ENCODE peak calls at places on chromosomes 16 and 17, in ten cellular contexts. One of them, this sample, is unnamed.

GRCh38 chr17:69773081-69773480 is 301.9 kb upstream of the KCNJ16 start:
- DNase-seq in iris pigment epithelial cell: peak; percentile 57
- DNase-seq in activated effector memory CD4-positive, alpha-beta T cell treated with anti-CD3 and anti-CD28 coated beads, Interleukin-2, amount 50 U/mL, for 16 hours: no peak
- DNase-seq in T-cell: no peak
- DNase-seq in NCI-H446: peak; percentile 2
- DNase-seq in AG04449: no peak
- DNase-seq in epithelial cell of esophagus: no peak
- DNase-seq in mucosa of gallbladder: no peak
- DNase-seq in HFF-Myc: no peak
- DNase-seq in HTR-8/SVneo: no peak
- DNase-seq in this sample: no peak

GRCh38 chr17:82200743-82201497 is 11.7 kb downstream of the CCDC57 start:
- DNase-seq in iris pigment epithelial cell: no peak
- DNase-seq in epithelial cell of esophagus: no peak
- DNase-seq in NCI-H446: no peak
- DNase-seq in HTR-8/SVneo: no peak
- DNase-seq in mucosa of gallbladder: no peak
- DNase-seq in activated effector memory CD4-positive, alpha-beta T cell treated with anti-CD3 and anti-CD28 coated beads, Interleukin-2, amount 50 U/mL, for 16 hours: peak; percentile 85
- DNase-seq in T-cell: peak; percentile 36
- DNase-seq in HFF-Myc: no peak
- DNase-seq in AG04449: no peak
- DNase-seq in this sample: no peak

GRCh38 chr17:80631142-80632045 is 86.8 kb downstream of the RPTOR start:
- DNase-seq in epithelial cell of esophagus: no peak
- DNase-seq in NCI-H446: no peak
- DNase-seq in HTR-8/SVneo: no peak
- DNase-seq in activated effector memory CD4-positive, alpha-beta T cell treated with anti-CD3 and anti-CD28 coated beads, Interleukin-2, amount 50 U/mL, for 16 hours: no peak
- DNase-seq in HFF-Myc: no peak
- DNase-seq in iris pigment epithelial cell: no peak
- DNase-seq in AG04449: no peak
- DNase-seq in mucosa of gallbladder: no peak
- DNase-seq in T-cell: no peak
- DNase-seq in this sample: no peak

GRCh38 chr16:27703545-27703944 is 153.6 kb downstream of the KATNIP start:
- DNase-seq in AG04449: no peak
- DNase-seq in HFF-Myc: no peak
- DNase-seq in HTR-8/SVneo: no peak
- DNase-seq in T-cell: no peak
- DNase-seq in iris pigment epithelial cell: peak; percentile 55
- DNase-seq in epithelial cell of esophagus: no peak
- DNase-seq in activated effector memory CD4-positive, alpha-beta T cell treated with anti-CD3 and anti-CD28 coated beads, Interleukin-2, amount 50 U/mL, for 16 hours: peak; percentile 38
- DNase-seq in NCI-H446: no peak
- DNase-seq in mucosa of gallbladder: no peak
- DNase-seq in this sample: no peak

GRCh38 chr17:32519769-32520701 is 33.2 kb downstream of the CDK5R1 start:
- DNase-seq in AG04449: no peak
- DNase-seq in NCI-H446: no peak
- DNase-seq in HFF-Myc: no peak
- DNase-seq in activated effector memory CD4-positive, alpha-beta T cell treated with anti-CD3 and anti-CD28 coated beads, Interleukin-2, amount 50 U/mL, for 16 hours: peak; percentile 74
- DNase-seq in HTR-8/SVneo: no peak
- DNase-seq in T-cell: no peak
- DNase-seq in epithelial cell of esophagus: peak; percentile 63
- DNase-seq in mucosa of gallbladder: peak; percentile 62
- DNase-seq in iris pigment epithelial cell: peak; percentile 55
- DNase-seq in this sample: no peak

GRCh38 chr16:67228034-67228785 is 1.3 kb downstream of the TMEM208 start:
- DNase-seq in epithelial cell of esophagus: no peak
- DNase-seq in iris pigment epithelial cell: no peak
- DNase-seq in mucosa of gallbladder: no peak
- DNase-seq in HTR-8/SVneo: no peak
- DNase-seq in activated effector memory CD4-positive, alpha-beta T cell treated with anti-CD3 and anti-CD28 coated beads, Interleukin-2, amount 50 U/mL, for 16 hours: no peak
- DNase-seq in T-cell: no peak
- DNase-seq in NCI-H446: no peak
- DNase-seq in AG04449: no peak
- DNase-seq in HFF-Myc: no peak
- DNase-seq in this sample: no peak

GRCh38 chr16:75965504-75966374 is 239.4 kb upstream of the CPHXL start:
- DNase-seq in iris pigment epithelial cell: no peak
- DNase-seq in epithelial cell of esophagus: peak; percentile 76
- DNase-seq in NCI-H446: no peak
- DNase-seq in HTR-8/SVneo: no peak
- DNase-seq in T-cell: no peak
- DNase-seq in HFF-Myc: no peak
- DNase-seq in mucosa of gallbladder: no peak
- DNase-seq in activated effector memory CD4-positive, alpha-beta T cell treated with anti-CD3 and anti-CD28 coated beads, Interleukin-2, amount 50 U/mL, for 16 hours: no peak
- DNase-seq in AG04449: no peak
- DNase-seq in this sample: no peak

GRCh38 chr16:82078125-82078524 is 43.1 kb downstream of the HSD17B2 start:
- DNase-seq in epithelial cell of esophagus: no peak
- DNase-seq in NCI-H446: no peak
- DNase-seq in iris pigment epithelial cell: no peak
- DNase-seq in mucosa of gallbladder: no peak
- DNase-seq in AG04449: no peak
- DNase-seq in activated effector memory CD4-positive, alpha-beta T cell treated with anti-CD3 and anti-CD28 coated beads, Interleukin-2, amount 50 U/mL, for 16 hours: no peak
- DNase-seq in T-cell: no peak
- DNase-seq in HFF-Myc: no peak
- DNase-seq in HTR-8/SVneo: no peak
- DNase-seq in this sample: no peak

GRCh38 chr17:4738136-4739121 is 1.2 kb upstream of the ZMYND15 start:
- DNase-seq in activated effector memory CD4-positive, alpha-beta T cell treated with anti-CD3 and anti-CD28 coated beads, Interleukin-2, amount 50 U/mL, for 16 hours: no peak
- DNase-seq in NCI-H446: no peak
- DNase-seq in iris pigment epithelial cell: no peak
- DNase-seq in epithelial cell of esophagus: peak; percentile 90
- DNase-seq in HTR-8/SVneo: no peak
- DNase-seq in mucosa of gallbladder: peak; percentile 45
- DNase-seq in AG04449: no peak
- DNase-seq in HFF-Myc: no peak
- DNase-seq in T-cell: no peak
- DNase-seq in this sample: no peak

GRCh38 chr16:24337013-24337412 is 80.9 kb downstream of the CACNG3 start:
- DNase-seq in mucosa of gallbladder: no peak
- DNase-seq in HTR-8/SVneo: no peak
- DNase-seq in NCI-H446: no peak
- DNase-seq in AG04449: no peak
- DNase-seq in iris pigment epithelial cell: no peak
- DNase-seq in HFF-Myc: no peak
- DNase-seq in activated effector memory CD4-positive, alpha-beta T cell treated with anti-CD3 and anti-CD28 coated beads, Interleukin-2, amount 50 U/mL, for 16 hours: no peak
- DNase-seq in epithelial cell of esophagus: no peak
- DNase-seq in T-cell: no peak
- DNase-seq in this sample: no peak

GRCh38 chr17:58335061-58335731 is 6.6 kb upstream of the TSPOAP1 start:
- DNase-seq in epithelial cell of esophagus: no peak
- DNase-seq in AG04449: no peak
- DNase-seq in HTR-8/SVneo: no peak
- DNase-seq in T-cell: peak; percentile 26
- DNase-seq in NCI-H446: no peak
- DNase-seq in mucosa of gallbladder: no peak
- DNase-seq in activated effector memory CD4-positive, alpha-beta T cell treated with anti-CD3 and anti-CD28 coated beads, Interleukin-2, amount 50 U/mL, for 16 hours: peak; percentile 76
- DNase-seq in HFF-Myc: no peak
- DNase-seq in iris pigment epithelial cell: no peak
- DNase-seq in this sample: no peak

GRCh38 chr17:63568563-63568962 is 18.3 kb downstream of the DCAF7 start:
- DNase-seq in iris pigment epithelial cell: no peak
- DNase-seq in HFF-Myc: no peak
- DNase-seq in NCI-H446: no peak
- DNase-seq in HTR-8/SVneo: no peak
- DNase-seq in T-cell: no peak
- DNase-seq in mucosa of gallbladder: no peak
- DNase-seq in activated effector memory CD4-positive, alpha-beta T cell treated with anti-CD3 and anti-CD28 coated beads, Interleukin-2, amount 50 U/mL, for 16 hours: no peak
- DNase-seq in epithelial cell of esophagus: no peak
- DNase-seq in AG04449: no peak
- DNase-seq in this sample: no peak

GRCh38 chr16:30459456-30459855 is 13.1 kb upstream of the ITGAL start:
- DNase-seq in T-cell: no peak
- DNase-seq in activated effector memory CD4-positive, alpha-beta T cell treated with anti-CD3 and anti-CD28 coated beads, Interleukin-2, amount 50 U/mL, for 16 hours: no peak
- DNase-seq in NCI-H446: no peak
- DNase-seq in mucosa of gallbladder: no peak
- DNase-seq in iris pigment epithelial cell: no peak
- DNase-seq in HFF-Myc: no peak
- DNase-seq in AG04449: no peak
- DNase-seq in HTR-8/SVneo: no peak
- DNase-seq in epithelial cell of esophagus: no peak
- DNase-seq in this sample: no peak

GRCh38 chr16:27217256-27217655 is 13.9 kb downstream of the KDM8 start:
- DNase-seq in T-cell: no peak
- DNase-seq in HTR-8/SVneo: no peak
- DNase-seq in AG04449: no peak
- DNase-seq in activated effector memory CD4-positive, alpha-beta T cell treated with anti-CD3 and anti-CD28 coated beads, Interleukin-2, amount 50 U/mL, for 16 hours: no peak
- DNase-seq in HFF-Myc: no peak
- DNase-seq in NCI-H446: no peak
- DNase-seq in iris pigment epithelial cell: peak; percentile 88
- DNase-seq in mucosa of gallbladder: no peak
- DNase-seq in epithelial cell of esophagus: no peak
- DNase-seq in this sample: no peak

GRCh38 chr16:29809850-29810698 is 1.9 kb upstream of the PRRT2 start:
- DNase-seq in mucosa of gallbladder: no peak
- DNase-seq in epithelial cell of esophagus: no peak
- DNase-seq in iris pigment epithelial cell: no peak
- DNase-seq in NCI-H446: no peak
- DNase-seq in activated effector memory CD4-positive, alpha-beta T cell treated with anti-CD3 and anti-CD28 coated beads, Interleukin-2, amount 50 U/mL, for 16 hours: peak; percentile 79
- DNase-seq in AG04449: no peak
- DNase-seq in T-cell: no peak
- DNase-seq in HFF-Myc: no peak
- DNase-seq in HTR-8/SVneo: no peak
- DNase-seq in this sample: no peak

GRCh38 chr16:89350701-89351380 is 133.3 kb downstream of the ZNF778 start:
- DNase-seq in HTR-8/SVneo: no peak
- DNase-seq in mucosa of gallbladder: no peak
- DNase-seq in T-cell: no peak
- DNase-seq in HFF-Myc: no peak
- DNase-seq in AG04449: no peak
- DNase-seq in activated effector memory CD4-positive, alpha-beta T cell treated with anti-CD3 and anti-CD28 coated beads, Interleukin-2, amount 50 U/mL, for 16 hours: peak; percentile 76
- DNase-seq in iris pigment epithelial cell: peak; percentile 33
- DNase-seq in NCI-H446: no peak
- DNase-seq in epithelial cell of esophagus: peak; percentile 64
- DNase-seq in this sample: no peak

GRCh38 chr16:1345651-1346421 is 5.8 kb downstream of the TSR3 start:
- DNase-seq in NCI-H446: no peak
- DNase-seq in activated effector memory CD4-positive, alpha-beta T cell treated with anti-CD3 and anti-CD28 coated beads, Interleukin-2, amount 50 U/mL, for 16 hours: no peak
- DNase-seq in AG04449: no peak
- DNase-seq in T-cell: no peak
- DNase-seq in mucosa of gallbladder: no peak
- DNase-seq in HTR-8/SVneo: no peak
- DNase-seq in HFF-Myc: no peak
- DNase-seq in iris pigment epithelial cell: no peak
- DNase-seq in epithelial cell of esophagus: no peak
- DNase-seq in this sample: no peak

GRCh38 chr17:1034652-1035210 is 37.8 kb downstream of the TIMM22 start:
- DNase-seq in activated effector memory CD4-positive, alpha-beta T cell treated with anti-CD3 and anti-CD28 coated beads, Interleukin-2, amount 50 U/mL, for 16 hours: no peak
- DNase-seq in HFF-Myc: no peak
- DNase-seq in T-cell: no peak
- DNase-seq in epithelial cell of esophagus: no peak
- DNase-seq in NCI-H446: no peak
- DNase-seq in mucosa of gallbladder: no peak
- DNase-seq in HTR-8/SVneo: no peak
- DNase-seq in iris pigment epithelial cell: no peak
- DNase-seq in AG04449: no peak
- DNase-seq in this sample: no peak

GRCh38 chr16:2761886-2762583 is 9.6 kb downstream of the SRRM2 start:
- DNase-seq in HTR-8/SVneo: no peak
- DNase-seq in activated effector memory CD4-positive, alpha-beta T cell treated with anti-CD3 and anti-CD28 coated beads, Interleukin-2, amount 50 U/mL, for 16 hours: no peak
- DNase-seq in NCI-H446: no peak
- DNase-seq in AG04449: no peak
- DNase-seq in HFF-Myc: no peak
- DNase-seq in epithelial cell of esophagus: no peak
- DNase-seq in iris pigment epithelial cell: no peak
- DNase-seq in mucosa of gallbladder: no peak
- DNase-seq in T-cell: no peak
- DNase-seq in this sample: no peak

GRCh38 chr16:2956566-2956956 is 7.5 kb upstream of the KREMEN2 start:
- DNase-seq in T-cell: no peak
- DNase-seq in HFF-Myc: no peak
- DNase-seq in iris pigment epithelial cell: no peak
- DNase-seq in NCI-H446: no peak
- DNase-seq in epithelial cell of esophagus: no peak
- DNase-seq in HTR-8/SVneo: no peak
- DNase-seq in AG04449: no peak
- DNase-seq in mucosa of gallbladder: no peak
- DNase-seq in activated effector memory CD4-positive, alpha-beta T cell treated with anti-CD3 and anti-CD28 coated beads, Interleukin-2, amount 50 U/mL, for 16 hours: peak; percentile 58
- DNase-seq in this sample: no peak

GRCh38 chr16:3183445-3184139 is 4.4 kb upstream of the OR1F1 start:
- DNase-seq in HFF-Myc: no peak
- DNase-seq in activated effector memory CD4-positive, alpha-beta T cell treated with anti-CD3 and anti-CD28 coated beads, Interleukin-2, amount 50 U/mL, for 16 hours: no peak
- DNase-seq in NCI-H446: no peak
- DNase-seq in T-cell: no peak
- DNase-seq in HTR-8/SVneo: no peak
- DNase-seq in epithelial cell of esophagus: no peak
- DNase-seq in AG04449: no peak
- DNase-seq in mucosa of gallbladder: no peak
- DNase-seq in iris pigment epithelial cell: peak; percentile 32
- DNase-seq in this sample: no peak

GRCh38 chr16:88936913-88937666 is 39.9 kb downstream of the CBFA2T3 start:
- DNase-seq in epithelial cell of esophagus: no peak
- DNase-seq in activated effector memory CD4-positive, alpha-beta T cell treated with anti-CD3 and anti-CD28 coated beads, Interleukin-2, amount 50 U/mL, for 16 hours: no peak
- DNase-seq in HTR-8/SVneo: no peak
- DNase-seq in AG04449: no peak
- DNase-seq in NCI-H446: no peak
- DNase-seq in HFF-Myc: no peak
- DNase-seq in mucosa of gallbladder: no peak
- DNase-seq in iris pigment epithelial cell: no peak
- DNase-seq in T-cell: no peak
- DNase-seq in this sample: no peak

GRCh38 chr17:39194089-39194984 is 3.1 kb downstream of the CACNB1 start:
- DNase-seq in HFF-Myc: no peak
- DNase-seq in iris pigment epithelial cell: peak; percentile 48
- DNase-seq in NCI-H446: no peak
- DNase-seq in epithelial cell of esophagus: no peak
- DNase-seq in mucosa of gallbladder: no peak
- DNase-seq in HTR-8/SVneo: no peak
- DNase-seq in AG04449: no peak
- DNase-seq in activated effector memory CD4-positive, alpha-beta T cell treated with anti-CD3 and anti-CD28 coated beads, Interleukin-2, amount 50 U/mL, for 16 hours: no peak
- DNase-seq in T-cell: no peak
- DNase-seq in this sample: no peak

GRCh38 chr17:76720941-76721340 is 5.5 kb downstream of the JMJD6 start:
- DNase-seq in mucosa of gallbladder: no peak
- DNase-seq in epithelial cell of esophagus: no peak
- DNase-seq in T-cell: no peak
- DNase-seq in HTR-8/SVneo: no peak
- DNase-seq in iris pigment epithelial cell: no peak
- DNase-seq in HFF-Myc: no peak
- DNase-seq in AG04449: no peak
- DNase-seq in activated effector memory CD4-positive, alpha-beta T cell treated with anti-CD3 and anti-CD28 coated beads, Interleukin-2, amount 50 U/mL, for 16 hours: peak; percentile 49
- DNase-seq in NCI-H446: no peak
- DNase-seq in this sample: no peak

GRCh38 chr17:45942284-45942683 is 47.9 kb downstream of the MAPT start:
- DNase-seq in AG04449: no peak
- DNase-seq in epithelial cell of esophagus: no peak
- DNase-seq in NCI-H446: peak; percentile 98
- DNase-seq in activated effector memory CD4-positive, alpha-beta T cell treated with anti-CD3 and anti-CD28 coated beads, Interleukin-2, amount 50 U/mL, for 16 hours: no peak
- DNase-seq in HTR-8/SVneo: no peak
- DNase-seq in HFF-Myc: peak; percentile 4
- DNase-seq in mucosa of gallbladder: peak; percentile 48
- DNase-seq in T-cell: no peak
- DNase-seq in iris pigment epithelial cell: no peak
- DNase-seq in this sample: no peak

This sample was measured in smooth muscle cell of the brain vasculature.